ENCODE peak calls at places on chromosomes 12 and 14, in eight cellular contexts. N is endothelial cell, B is colonic mucosa, H is A673, F is NB4, L is Calu3, I is mammary epithelial cell, Y is lower lobe of right lung. C is an unnamed sample.

GRCh38 chr14:43956741-43957140 is 550.3 kb downstream of the FSCB start:
- DNase-seq in F (no peak), B (no peak), N (no peak), L (no peak), H (no peak), I (no peak), Y (no peak), C (no peak)

GRCh38 chr14:91997492-91997891 is 42.4 kb downstream of the TRIP11 start:
- DNase-seq in H (no peak), L (no peak), Y (no peak), I (no peak), F (peak), N (no peak), B (no peak), C (no peak)

GRCh38 chr12:7107181-7108041 is 1.6 kb downstream of the C1RL start:
- DNase-seq in B (no peak), H (no peak), F (no peak), N (no peak), L (no peak), I (peak), Y (no peak), C (no peak)

GRCh38 chr12:12376636-12377448 is 20.0 kb downstream of the BORCS5 start:
- DNase-seq in Y (no peak), L (no peak), I (peak), N (no peak), F (peak), H (peak), B (no peak), C (no peak)

GRCh38 chr14:53767566-53767965 is 189.1 kb downstream of the BMP4 start:
- DNase-seq in N (no peak), I (no peak), F (no peak), H (no peak), L (no peak), B (no peak), Y (no peak), C (no peak)

GRCh38 chr12:15855646-15856045 is 26.5 kb upstream of the STRAP start:
- DNase-seq in H (no peak), F (no peak), N (no peak), B (no peak), I (peak), L (no peak), Y (no peak), C (no peak)

GRCh38 chr12:14853966-14854365 is 10.6 kb upstream of the ART4 start:
- DNase-seq in I (no peak), Y (no peak), L (no peak), B (no peak), F (no peak), N (no peak), H (peak), C (no peak)

GRCh38 chr14:104877806-104878550 is 12.9 kb downstream of the CEP170B start:
- DNase-seq in N (no peak), Y (peak), L (no peak), B (no peak), F (no peak), H (no peak), I (no peak), C (no peak)

GRCh38 chr12:122684297-122684696 is 18.9 kb downstream of the HCAR2 start:
- DNase-seq in Y (no peak), B (no peak), I (no peak), N (no peak), F (no peak), L (no peak), H (no peak), C (no peak)

GRCh38 chr14:37597538-37598084 is 2.2 kb downstream of the TTC6 start:
- DNase-seq in B (peak), I (no peak), H (no peak), F (no peak), L (no peak), Y (no peak), N (peak), C (no peak)

GRCh38 chr12:14443531-14443930 is 78.0 kb downstream of the ATF7IP start:
- DNase-seq in N (no peak), Y (no peak), L (no peak), H (no peak), I (no peak), F (peak), B (no peak), C (no peak)

GRCh38 chr12:54378791-54379400 is 5.6 kb downstream of the ZNF385A start:
- DNase-seq in B (peak), L (peak), Y (peak), H (peak), I (no peak), F (no peak), N (peak), C (peak)

GRCh38 chr14:105021656-105022275 is 883 bp upstream of the CDCA4 start:
- DNase-seq in F (peak), H (peak), Y (peak), L (peak), N (peak), I (peak), B (peak), C (peak)

DNA sequence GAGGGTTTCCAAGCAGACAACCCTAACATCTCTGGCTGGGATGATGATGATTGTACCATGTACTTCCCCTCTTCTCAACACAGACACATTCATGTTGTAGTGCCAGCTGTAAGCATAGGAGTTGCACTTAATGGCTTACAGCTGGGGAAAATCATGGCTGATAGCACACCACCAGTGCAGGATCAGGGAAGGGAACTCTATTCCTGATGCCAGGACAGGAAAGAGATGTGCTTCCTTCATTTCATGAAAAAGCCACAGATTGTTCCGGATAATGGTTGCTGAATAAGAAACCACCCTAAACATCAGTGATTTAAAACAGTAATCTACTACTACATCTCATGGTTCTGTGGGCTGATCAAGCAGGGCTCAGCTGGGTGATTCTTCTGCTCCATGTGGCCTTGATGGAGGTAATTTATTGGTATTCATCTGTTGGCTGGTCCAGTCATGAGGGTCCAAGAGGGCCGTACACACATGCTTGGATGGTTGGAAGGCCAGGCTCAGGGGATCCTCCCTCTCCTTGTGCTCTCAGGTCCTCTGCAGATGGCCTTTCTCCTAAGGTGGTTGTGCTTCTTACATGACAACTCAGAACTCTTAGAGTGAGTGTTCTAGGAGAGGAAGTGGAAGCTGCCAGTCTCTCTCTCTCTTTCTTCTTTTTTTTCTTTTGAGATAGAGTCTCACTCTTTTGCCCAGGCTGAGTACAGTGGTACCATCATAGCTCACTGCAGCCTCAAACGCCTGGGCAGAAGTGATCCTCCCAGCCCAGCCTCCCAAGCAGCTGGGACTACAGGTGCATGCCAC is 16.5 kb downstream of the TRAF3 start:
- DNase-seq in I (no peak), Y (no peak), N (no peak), B (no peak), F (no peak), H (no peak), L (no peak), C (no peak)
- TF ChIP-seq CTCF in I (no peak), Y (no peak), N (no peak), B (no peak), F (no peak), H (no peak), L (no peak), C (no peak)

DNA sequence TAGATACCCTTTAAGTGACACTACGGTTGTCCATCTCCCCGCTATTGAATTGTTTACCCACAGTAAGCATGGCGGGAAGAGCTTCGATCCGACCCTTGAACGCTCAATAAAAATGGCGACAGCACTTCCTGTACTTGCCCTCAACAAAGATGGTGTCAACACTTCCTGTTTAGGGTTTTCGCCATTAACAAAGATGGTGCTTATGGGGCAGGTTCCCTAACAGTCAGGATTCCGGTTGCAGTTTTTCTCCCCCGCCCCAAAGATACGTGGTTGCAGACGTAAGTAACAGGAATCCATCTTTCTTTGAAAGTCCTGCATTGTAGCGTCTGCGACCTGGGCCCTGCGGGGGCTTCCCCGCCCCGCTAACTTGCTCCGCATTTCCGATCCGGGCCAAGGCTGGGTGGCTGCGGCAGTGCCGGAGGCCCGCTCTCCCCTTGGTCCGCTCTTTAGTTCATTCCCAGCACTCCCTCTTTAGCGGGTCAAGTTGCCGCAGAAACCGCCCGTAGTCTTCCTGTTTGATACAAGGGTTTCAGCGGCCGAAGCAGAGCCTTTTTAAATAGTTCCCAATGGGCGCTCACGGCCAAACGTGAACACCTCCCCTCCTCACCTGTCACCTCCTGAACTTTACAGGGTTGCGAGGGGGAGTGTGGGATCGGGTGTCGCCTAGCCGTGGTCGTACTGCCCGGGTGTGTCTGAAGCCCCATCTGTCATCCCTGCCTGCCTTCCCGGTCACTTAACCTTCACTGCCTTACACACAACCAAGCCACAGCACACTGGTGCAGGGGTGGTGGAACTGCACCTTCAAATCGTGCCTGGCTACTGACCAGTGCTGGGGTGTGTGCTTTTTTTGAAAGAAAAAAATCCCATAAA is at the start of gene CRADD:
- DNase-seq in L (peak), I (peak), H (peak), F (peak), N (peak), B (peak), Y (peak), C (peak)
- TF ChIP-seq CTCF in L (no peak), I (no peak), H (no peak), F (no peak), N (no peak), B (no peak), Y (no peak), C (peak)

GRCh38 chr12:53049582-53050318 is at the start of gene TNS2:
- DNase-seq in B (peak), Y (peak), H (no peak), F (no peak), I (no peak), L (no peak), N (peak), C (no peak)

GRCh38 chr12:53047221-53048032 is 2.4 kb upstream of the TNS2 start:
- DNase-seq in H (peak), I (no peak), N (peak), B (peak), L (peak), Y (peak), F (peak), C (peak)

GRCh38 chr12:53046655-53047220 is 3.1 kb upstream of the TNS2 start:
- DNase-seq in Y (peak), F (peak), I (peak), L (peak), N (peak), H (peak), B (peak), C (peak)

GRCh38 chr12:53048780-53049401 is 974 bp upstream of the TNS2 start:
- DNase-seq in Y (no peak), B (peak), F (no peak), H (peak), I (no peak), N (peak), L (no peak), C (no peak)

DNA sequence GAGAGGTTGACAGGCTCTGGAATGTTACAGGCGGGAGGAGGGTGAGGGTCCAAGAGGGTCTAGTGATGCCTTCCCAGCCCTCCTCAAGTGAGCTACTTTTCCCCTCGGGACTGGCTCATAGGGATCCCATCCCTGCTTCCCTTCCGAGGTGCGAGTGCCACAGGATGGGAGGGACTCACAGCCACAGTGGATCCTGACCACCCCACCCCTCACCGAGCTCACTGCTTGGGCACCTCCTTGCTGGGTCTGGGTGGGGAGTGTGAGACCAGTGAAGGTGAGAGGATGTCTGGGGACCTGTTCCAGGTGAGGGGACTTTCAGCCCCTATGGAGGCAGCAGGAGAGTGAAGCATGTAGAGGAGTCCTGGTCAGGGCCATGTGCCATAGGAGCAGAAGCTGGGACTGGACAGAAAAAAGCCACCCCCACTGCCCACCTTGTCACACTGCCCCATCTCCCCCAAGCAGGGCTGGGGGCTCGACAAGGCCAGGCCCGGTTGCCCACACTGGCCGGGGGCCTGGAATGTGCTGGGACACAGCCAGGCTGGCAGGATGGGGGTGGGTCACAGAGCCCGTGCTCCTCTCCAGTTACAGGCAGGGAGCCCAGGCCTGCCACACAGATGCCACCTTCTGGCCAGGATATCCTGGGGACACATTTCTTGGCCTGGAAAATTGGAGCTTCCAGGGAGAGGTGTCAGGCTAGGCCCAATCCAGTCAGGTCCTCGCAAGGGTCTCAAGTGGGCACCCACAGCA is 1.7 kb upstream of the TNS2 start:
- DNase-seq in Y (peak), N (peak), F (no peak), L (peak), H (peak), B (peak), I (no peak), C (no peak)
- TF ChIP-seq CTCF in Y (peak), N (no peak), F (no peak), L (no peak), H (peak), B (no peak), I (peak), C (no peak)

GRCh38 chr12:53066594-53066978 is 12.6 kb downstream of the SPRYD3 start:
- DNase-seq in B (no peak), Y (no peak), L (no peak), N (no peak), H (no peak), F (no peak), I (no peak), C (no peak)

GRCh38 chr12:53065470-53065869 is 13.7 kb downstream of the SPRYD3 start:
- DNase-seq in I (no peak), N (no peak), Y (no peak), L (no peak), H (no peak), F (no peak), B (no peak), C (no peak)

GRCh38 chr12:53067074-53067992 is 11.9 kb downstream of the SPRYD3 start:
- DNase-seq in B (no peak), Y (no peak), H (no peak), N (no peak), I (no peak), L (no peak), F (no peak), C (no peak)

GRCh38 chr12:53064613-53065415 is 14.4 kb downstream of the SPRYD3 start:
- DNase-seq in Y (no peak), H (no peak), N (no peak), F (no peak), I (no peak), B (no peak), L (no peak), C (no peak)

DNA sequence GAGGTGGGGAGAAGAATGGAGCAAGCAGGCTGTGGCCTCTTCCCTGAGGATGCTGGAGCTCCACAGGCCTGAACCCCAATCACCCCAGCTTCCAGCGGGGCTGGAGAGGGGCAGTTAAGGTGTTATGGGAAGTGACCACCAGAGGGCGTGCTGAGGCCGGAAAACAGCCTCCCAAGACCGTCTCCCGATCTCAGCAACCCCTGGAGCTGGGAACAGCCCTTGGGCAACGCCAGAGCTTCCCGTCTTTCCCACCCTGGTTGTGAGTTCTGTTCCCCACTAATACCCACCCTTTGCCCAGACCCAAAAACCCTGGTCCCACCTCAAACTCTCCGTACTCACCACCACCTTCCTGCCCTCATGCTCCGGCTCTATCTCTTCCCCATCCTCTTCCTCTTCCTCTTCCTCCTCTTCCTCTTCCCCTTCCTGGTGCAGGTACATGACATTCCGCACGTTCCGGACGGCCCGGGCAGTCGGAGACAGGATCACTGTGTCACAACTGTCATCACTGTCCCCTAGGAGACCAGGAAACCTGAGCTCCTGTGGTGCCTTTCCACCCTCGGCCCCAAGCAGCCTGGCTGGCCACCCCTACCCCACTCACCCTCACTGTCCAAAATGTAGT is 13.1 kb downstream of the SPRYD3 start:
- DNase-seq in N (peak), B (peak), Y (peak), L (peak), H (peak), I (peak), F (peak), C (peak)
- TF ChIP-seq CTCF in N (peak), B (peak), Y (peak), L (peak), H (peak), I (peak), F (peak), C (peak)

DNA sequence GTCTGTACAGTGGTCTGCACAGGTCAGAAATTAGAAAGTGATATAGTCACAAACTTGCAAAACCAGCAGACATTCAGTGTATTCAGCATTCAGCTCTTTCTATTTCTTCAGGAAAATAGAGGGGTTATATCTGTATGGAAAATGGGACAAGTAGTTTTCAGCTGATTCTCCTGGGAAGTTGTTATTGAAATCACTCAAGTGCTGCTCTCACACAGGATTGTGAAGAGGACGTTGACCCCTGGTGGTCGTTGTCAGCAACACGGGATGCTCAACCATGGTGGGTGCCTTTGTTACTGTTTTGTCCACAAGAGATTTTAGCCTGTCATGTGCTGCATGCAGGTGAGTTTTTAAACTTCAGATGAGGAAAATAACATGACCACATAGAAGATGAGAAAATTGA is 981.8 kb downstream of the TMEM121 start:
- DNase-seq in F (no peak), Y (no peak), H (peak), I (no peak), B (no peak), L (no peak), N (no peak), C (no peak)
- TF ChIP-seq CTCF in F (no peak), Y (no peak), H (peak), I (no peak), B (no peak), L (no peak), N (no peak), C (no peak)

C was measured in neural crest cell.